ENCODE peak calls at places on chromosomes 12 and 14, in ten cellular contexts. S is adrenal gland, N is psoas muscle, X is substantia nigra, O is HAP-1, I is cardiac fibroblast, W is AG09309, B is aorta, V is heart left ventricle, P is GM10248. K is an unnamed sample.

GRCh38 chr14:50099335-50099734 is 17.0 kb downstream of the VCPKMT start:
- DNase-seq in S (no peak), N (no peak), X (no peak), O (no peak), I (no peak), W (no peak), B (no peak), V (no peak), P (no peak), K (peak)

GRCh38 chr12:18676112-18676511 is 61.7 kb downstream of the PLCZ1 start:
- DNase-seq in S (no peak), N (no peak), X (no peak), O (no peak), I (no peak), W (no peak), B (no peak), V (no peak), P (no peak), K (no peak)

GRCh38 chr14:72787841-72788240 is 106.1 kb downstream of the DPF3 start:
- DNase-seq in S (no peak), N (no peak), X (no peak), O (no peak), I (no peak), W (no peak), B (no peak), V (no peak), P (no peak), K (no peak)

GRCh38 chr12:52844386-52844785 is 4.4 kb downstream of the KRT78 start:
- DNase-seq in S (no peak), N (no peak), X (no peak), O (no peak), I (no peak), W (no peak), B (peak), V (no peak), P (no peak), K (no peak)

GRCh38 chr12:57803317-57803893 is 15.1 kb downstream of the AVIL start:
- DNase-seq in S (peak), N (no peak), X (peak), O (peak), I (peak), W (peak), B (peak), V (no peak), P (peak), K (peak)

GRCh38 chr14:101758913-101759593 is 2.5 kb upstream of the PPP2R5C start:
- DNase-seq in S (no peak), N (no peak), X (no peak), O (no peak), I (no peak), W (no peak), B (no peak), V (no peak), P (no peak), K (no peak)

GRCh38 chr12:62438098-62438692 is 28.4 kb upstream of the MON2 start:
- DNase-seq in S (peak), N (no peak), X (peak), O (peak), I (peak), W (peak), B (peak), V (no peak), P (peak), K (peak)

GRCh38 chr12:26317942-26318565 is 122.7 kb downstream of the SSPN start:
- DNase-seq in S (no peak), N (no peak), X (no peak), O (no peak), I (peak), W (no peak), B (no peak), V (no peak), P (no peak), K (no peak)

GRCh38 chr12:79183946-79184345 is 319.4 kb downstream of the SYT1 start:
- DNase-seq in S (no peak), N (no peak), X (no peak), O (no peak), I (peak), W (no peak), B (no peak), V (no peak), P (no peak), K (no peak)

GRCh38 chr12:23771230-23771949 is 178.1 kb downstream of the SOX5 start:
- DNase-seq in S (no peak), N (peak), X (peak), O (no peak), I (peak), W (no peak), B (peak), V (no peak), P (no peak), K (no peak)

GRCh38 chr12:51678086-51678724 is 87.2 kb downstream of the SCN8A start:
- DNase-seq in S (peak), N (no peak), X (peak), O (peak), I (peak), W (no peak), B (no peak), V (no peak), P (peak), K (peak)

GRCh38 chr12:58425481-58426392 is 484.4 kb downstream of the ATP23 start:
- DNase-seq in S (peak), N (no peak), X (no peak), O (peak), I (peak), W (peak), B (peak), V (peak), P (peak), K (peak)

GRCh38 chr14:32331227-32331597 is 2.1 kb downstream of the AKAP6 start:
- DNase-seq in S (no peak), N (no peak), X (no peak), O (no peak), I (no peak), W (no peak), B (no peak), V (no peak), P (no peak), K (no peak)

GRCh38 chr12:15556411-15556810 is 232.8 kb downstream of the EPS8 start:
- DNase-seq in S (no peak), N (no peak), X (no peak), O (no peak), I (no peak), W (no peak), B (no peak), V (no peak), P (no peak), K (no peak)

GRCh38 chr12:128791395-128792322 is 32.1 kb downstream of the SLC15A4 start:
- DNase-seq in S (no peak), N (no peak), X (no peak), O (no peak), I (no peak), W (no peak), B (no peak), V (no peak), P (no peak), K (peak)

GRCh38 chr14:96734076-96734622 is 63.0 kb upstream of the VRK1 start:
- DNase-seq in S (no peak), N (no peak), X (no peak), O (no peak), I (no peak), W (no peak), B (no peak), V (no peak), P (no peak), K (no peak)

GRCh38 chr12:112900298-112901145 is 6.2 kb upstream of the OAS1 start:
- DNase-seq in S (peak), N (no peak), X (no peak), O (peak), I (peak), W (no peak), B (no peak), V (no peak), P (peak), K (peak)

GRCh38 chr12:108972226-108972757 is 48.6 kb downstream of the SVOP start:
- DNase-seq in S (no peak), N (no peak), X (no peak), O (no peak), I (peak), W (no peak), B (no peak), V (no peak), P (no peak), K (no peak)

GRCh38 chr12:123384318-123384993 is 524 bp downstream of the KMT5A start:
- DNase-seq in S (peak), N (no peak), X (no peak), O (no peak), I (peak), W (no peak), B (no peak), V (peak), P (no peak), K (no peak)

GRCh38 chr14:100399052-100399849 is 76.1 kb downstream of the SLC25A47 start:
- DNase-seq in S (no peak), N (no peak), X (no peak), O (no peak), I (no peak), W (no peak), B (no peak), V (no peak), P (no peak), K (no peak)

GRCh38 chr14:29493849-29494248 is 433.8 kb downstream of the PRKD1 start:
- DNase-seq in S (no peak), N (no peak), X (no peak), O (no peak), I (no peak), W (no peak), B (no peak), V (no peak), P (no peak), K (no peak)

GRCh38 chr12:43758247-43758727 is 303 bp downstream of the PUS7L start:
- DNase-seq in S (peak), N (peak), X (no peak), O (peak), I (peak), W (no peak), B (peak), V (peak), P (no peak), K (peak)

GRCh38 chr12:102675672-102676071 is 195.3 kb upstream of the IGF1 start:
- DNase-seq in S (no peak), N (no peak), X (no peak), O (no peak), I (no peak), W (no peak), B (no peak), V (no peak), P (no peak), K (no peak)

GRCh38 chr12:120856980-120857379 is 47.2 kb downstream of the SPPL3 start:
- DNase-seq in S (no peak), N (no peak), X (no peak), O (no peak), I (peak), W (no peak), B (no peak), V (no peak), P (no peak), K (no peak)

GRCh38 chr12:124828264-124829007 is 35.2 kb downstream of the SCARB1 start:
- DNase-seq in S (peak), N (no peak), X (no peak), O (no peak), I (peak), W (no peak), B (no peak), V (no peak), P (no peak), K (peak)

GRCh38 chr12:93081810-93082165 is 152.7 kb upstream of the EEA1 start:
- DNase-seq in S (no peak), N (no peak), X (no peak), O (no peak), I (no peak), W (no peak), B (no peak), V (no peak), P (no peak), K (no peak)

GRCh38 chr14:90495357-90496276 is 98.8 kb downstream of the CALM1 start:
- DNase-seq in S (peak), N (no peak), X (no peak), O (peak), I (peak), W (peak), B (no peak), V (no peak), P (peak), K (peak)

GRCh38 chr12:68641138-68641537 is 30.4 kb downstream of the RAP1B start:
- DNase-seq in S (peak), N (no peak), X (no peak), O (no peak), I (no peak), W (no peak), B (no peak), V (no peak), P (peak), K (peak)

GRCh38 chr14:24187538-24187915 is 1.1 kb downstream of the IPO4 start:
- DNase-seq in S (no peak), N (no peak), X (no peak), O (no peak), I (no peak), W (no peak), B (no peak), V (no peak), P (no peak), K (no peak)

GRCh38 chr12:112325648-112326207 is 56.5 kb downstream of the HECTD4 start:
- DNase-seq in S (no peak), N (no peak), X (no peak), O (no peak), I (no peak), W (no peak), B (no peak), V (no peak), P (no peak), K (no peak)

GRCh38 chr14:85604021-85604420 is 74.1 kb downstream of the FLRT2 start:
- DNase-seq in S (no peak), N (no peak), X (no peak), O (no peak), I (no peak), W (no peak), B (no peak), V (no peak), P (no peak), K (no peak)

GRCh38 chr12:14167005-14167628 is 185.7 kb upstream of the GRIN2B start:
- DNase-seq in S (peak), N (no peak), X (no peak), O (peak), I (peak), W (peak), B (no peak), V (no peak), P (peak), K (peak)

GRCh38 chr12:13941258-13942249 is 39.8 kb downstream of the GRIN2B start:
- DNase-seq in S (peak), N (no peak), X (no peak), O (peak), I (peak), W (no peak), B (no peak), V (no peak), P (peak), K (peak)

GRCh38 chr12:113062502-113063395 is 6.2 kb downstream of the DTX1 start:
- DNase-seq in S (no peak), N (no peak), X (no peak), O (no peak), I (no peak), W (no peak), B (no peak), V (no peak), P (peak), K (no peak)